ENCODE peak calls at places on chromosome 13, in four cellular contexts. One of them, this sample, is unnamed.

GRCh38 chr13:62119739-62120700 is 704.4 kb upstream of the PCDH20 start:
- DNase-seq in K562: no peak
- DNase-seq in GM12878: no peak
- DNase-seq in HL-60: no peak
- DNase-seq in this sample: peak; percentile 1

GRCh38 chr13:59842507-59842906 is 321.2 kb downstream of the DIAPH3 start:
- DNase-seq in HL-60: no peak
- DNase-seq in K562: no peak
- DNase-seq in GM12878: no peak
- DNase-seq in this sample: no peak

GRCh38 chr13:46369506-46370268 is 17.4 kb downstream of the RUBCNL start:
- DNase-seq in HL-60: no peak
- DNase-seq in GM12878: no peak
- DNase-seq in K562: no peak
- DNase-seq in this sample: no peak

GRCh38 chr13:30907167-30907761 is 1.2 kb downstream of the MEDAG start:
- DNase-seq in HL-60: no peak
- DNase-seq in K562: no peak
- DNase-seq in GM12878: no peak
- DNase-seq in this sample: no peak

GRCh38 chr13:26308836-26309235 is 54.9 kb downstream of the CDK8 start:
- DNase-seq in K562: no peak
- DNase-seq in HL-60: no peak
- DNase-seq in GM12878: no peak
- DNase-seq in this sample: no peak

GRCh38 chr13:42708391-42708790 is 73.0 kb upstream of the FAM216B start:
- DNase-seq in HL-60: no peak
- DNase-seq in K562: no peak
- DNase-seq in GM12878: no peak
- DNase-seq in this sample: no peak

GRCh38 chr13:105603283-105603682 is 932.2 kb downstream of the EFNB2 start:
- DNase-seq in HL-60: no peak
- DNase-seq in K562: no peak
- DNase-seq in GM12878: no peak
- DNase-seq in this sample: no peak

GRCh38 chr13:21034602-21035190 is 26.7 kb downstream of the LATS2 start:
- DNase-seq in K562: peak; percentile 18
- DNase-seq in GM12878: no peak
- DNase-seq in HL-60: no peak
- DNase-seq in this sample: no peak

GRCh38 chr13:30832845-30833332 is 73.2 kb upstream of the MEDAG start:
- DNase-seq in HL-60: no peak
- DNase-seq in GM12878: no peak
- DNase-seq in K562: peak; percentile 46
- DNase-seq in this sample: no peak

GRCh38 chr13:95982144-95982543 is 71.1 kb downstream of the UGGT2 start:
- DNase-seq in GM12878: no peak
- DNase-seq in HL-60: no peak
- DNase-seq in K562: peak; percentile 8
- DNase-seq in this sample: no peak

GRCh38 chr13:28636677-28637317 is 22.1 kb upstream of the POMP start:
- DNase-seq in K562: peak; percentile 75
- DNase-seq in HL-60: no peak
- DNase-seq in GM12878: peak; percentile 68
- DNase-seq in this sample: no peak

GRCh38 chr13:101397742-101398141 is 18.6 kb downstream of the NALCN start:
- DNase-seq in K562: no peak
- DNase-seq in HL-60: no peak
- DNase-seq in GM12878: no peak
- DNase-seq in this sample: no peak
- TF ChIP-seq SPI1 in K562: no peak
- TF ChIP-seq SPI1 in HL-60: no peak
- TF ChIP-seq SPI1 in GM12878: no peak
- TF ChIP-seq SPI1 in this sample: no peak

GRCh38 chr13:31908696-31909386 is 122.7 kb upstream of the FRY start:
- DNase-seq in GM12878: no peak
- DNase-seq in K562: no peak
- DNase-seq in HL-60: peak; percentile 45
- DNase-seq in this sample: no peak
- TF ChIP-seq SPI1 in GM12878: no peak
- TF ChIP-seq SPI1 in K562: no peak
- TF ChIP-seq SPI1 in HL-60: no peak
- TF ChIP-seq SPI1 in this sample: no peak

GRCh38 chr13:78160793-78161192 is 242.2 kb upstream of the EDNRB start:
- DNase-seq in HL-60: no peak
- DNase-seq in GM12878: no peak
- DNase-seq in K562: no peak
- DNase-seq in this sample: no peak
- TF ChIP-seq SPI1 in HL-60: no peak
- TF ChIP-seq SPI1 in GM12878: no peak
- TF ChIP-seq SPI1 in K562: no peak
- TF ChIP-seq SPI1 in this sample: no peak

GRCh38 chr13:113582841-113583631 is 1.5 kb upstream of the TFDP1 start:
- DNase-seq in GM12878: no peak
- DNase-seq in HL-60: no peak
- DNase-seq in K562: no peak
- DNase-seq in this sample: no peak
- TF ChIP-seq SPI1 in GM12878: no peak
- TF ChIP-seq SPI1 in HL-60: no peak
- TF ChIP-seq SPI1 in K562: no peak
- TF ChIP-seq SPI1 in this sample: no peak

GRCh38 chr13:89897681-89898080 is 1449.8 kb upstream of the MIR17HG start:
- DNase-seq in GM12878: peak; percentile 4
- DNase-seq in HL-60: no peak
- DNase-seq in K562: no peak
- DNase-seq in this sample: peak; percentile 5
- TF ChIP-seq SPI1 in GM12878: peak; percentile 16
- TF ChIP-seq SPI1 in HL-60: no peak
- TF ChIP-seq SPI1 in K562: no peak
- TF ChIP-seq SPI1 in this sample: peak; percentile 50

DNA sequence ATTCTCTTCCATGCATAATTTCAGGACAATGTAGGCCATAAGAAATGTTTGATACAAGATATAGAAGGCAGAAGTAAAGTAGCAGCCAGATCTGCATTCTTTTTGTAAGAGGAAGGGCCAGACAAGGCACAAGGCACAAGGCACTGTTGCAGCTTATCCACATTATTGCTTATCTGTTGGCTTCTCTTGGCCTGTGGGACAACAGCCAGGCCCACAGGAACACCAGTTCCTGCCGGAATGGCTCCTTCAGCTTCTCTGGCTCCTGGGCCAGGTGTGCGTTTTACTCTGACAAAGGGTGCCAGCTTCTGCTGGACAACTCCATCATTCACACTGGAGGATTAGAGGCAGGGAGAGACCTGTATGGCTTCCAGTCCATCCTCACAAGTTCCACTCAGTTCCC is 29.2 kb downstream of the GPR180 start:
- DNase-seq in HL-60: no peak
- DNase-seq in GM12878: no peak
- DNase-seq in K562: no peak
- DNase-seq in this sample: no peak
- TF ChIP-seq SPI1 in HL-60: no peak
- TF ChIP-seq SPI1 in GM12878: no peak
- TF ChIP-seq SPI1 in K562: no peak
- TF ChIP-seq SPI1 in this sample: no peak

DNA sequence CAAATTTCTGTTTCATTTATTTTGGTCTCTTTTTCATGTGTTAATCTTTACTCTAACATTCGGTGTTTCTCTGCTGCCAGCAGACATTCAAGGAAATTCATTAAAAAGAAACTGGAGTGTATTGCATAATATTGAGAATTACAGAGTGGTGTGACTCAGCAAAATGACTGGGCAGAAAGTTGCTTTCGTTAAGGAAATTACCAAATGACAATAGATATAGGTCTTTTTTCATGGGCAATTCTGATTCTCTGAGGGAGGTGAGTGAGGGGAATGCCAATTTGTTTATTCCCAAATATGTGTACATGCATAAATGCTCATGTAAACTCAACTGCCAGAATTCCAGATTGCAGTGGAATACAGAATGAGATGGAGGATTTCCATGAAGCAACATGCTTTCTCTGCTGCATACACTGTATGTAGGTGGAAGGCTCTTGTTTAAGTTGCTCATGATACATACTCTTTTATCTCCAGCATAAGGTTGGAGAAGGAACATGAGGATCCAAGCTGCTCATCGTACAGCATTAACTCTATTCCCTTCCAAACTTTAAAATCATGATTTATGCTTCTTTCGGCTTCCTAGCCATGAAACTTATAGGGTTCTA is 1730.1 kb downstream of the SLITRK5 start:
- DNase-seq in K562: no peak
- DNase-seq in GM12878: no peak
- DNase-seq in HL-60: no peak
- DNase-seq in this sample: no peak
- TF ChIP-seq SPI1 in K562: no peak
- TF ChIP-seq SPI1 in GM12878: no peak
- TF ChIP-seq SPI1 in HL-60: no peak
- TF ChIP-seq SPI1 in this sample: no peak